ENCODE peak calls at places on chromosomes 2 and 18, in four cellular contexts. F, Z, V and M are unnamed samples.

GRCh38 chr18:12324991-12325725 is 17.1 kb downstream of the TUBB6 start:
- DNase-seq in F (no peak), V (no peak), Z (no peak), M (no peak)

GRCh38 chr2:122635649-122636496 is 880.4 kb downstream of the TSN start:
- DNase-seq in F (no peak), Z (no peak), V (no peak), M (peak)

GRCh38 chr2:25567406-25567805 is 106.0 kb downstream of the DTNB start:
- DNase-seq in V (peak), Z (no peak), F (no peak), M (peak)

GRCh38 chr2:9714630-9715214 is 83.9 kb upstream of the YWHAQ start:
- DNase-seq in F (no peak), V (no peak), Z (no peak), M (no peak)

GRCh38 chr2:86703704-86704370 is 16.3 kb upstream of the RMND5A start:
- DNase-seq in F (no peak), Z (peak), V (peak), M (peak)

GRCh38 chr2:190410171-190410570 is 2.0 kb downstream of the MFSD6 start:
- DNase-seq in F (no peak), Z (no peak), V (no peak), M (no peak)

GRCh38 chr18:28065031-28065792 is 111.7 kb downstream of the CDH2 start:
- DNase-seq in F (no peak), Z (peak), V (peak), M (peak)

GRCh38 chr2:104932243-104932642 is 78.3 kb downstream of the POU3F3 start:
- DNase-seq in Z (no peak), F (no peak), V (no peak), M (no peak)

GRCh38 chr2:72130671-72131360 is 16.8 kb downstream of the CYP26B1 start:
- DNase-seq in V (no peak), F (no peak), Z (no peak), M (no peak)

GRCh38 chr2:43950383-43951008 is 45.3 kb downstream of the LRPPRC start:
- DNase-seq in V (peak), F (no peak), Z (no peak), M (peak)

GRCh38 chr2:178521304-178522150 is 41.3 kb downstream of the PLEKHA3 start:
- DNase-seq in V (no peak), Z (no peak), F (no peak), M (no peak)

GRCh38 chr2:128455710-128456050 is 137.0 kb upstream of the HS6ST1 start:
- DNase-seq in F (no peak), V (no peak), Z (no peak), M (no peak)

GRCh38 chr18:58315041-58315440 is 271.0 kb downstream of the NEDD4L start:
- DNase-seq in Z (no peak), V (no peak), F (no peak), M (peak)

GRCh38 chr2:170396799-170397459 is 219.0 kb downstream of the MYO3B start:
- DNase-seq in V (peak), F (no peak), Z (no peak), M (peak)

GRCh38 chr2:176092270-176093144 is at the start of gene HOXD13:
- DNase-seq in V (no peak), Z (no peak), F (no peak), M (no peak)

GRCh38 chr2:55048925-55049793 is 1.1 kb downstream of the RTN4 start:
- DNase-seq in Z (no peak), V (peak), F (peak), M (peak)

GRCh38 chr2:55049794-55050132 is 488 bp downstream of the RTN4 start:
- DNase-seq in F (no peak), V (no peak), Z (no peak), M (no peak)

GRCh38 chr2:55047677-55048299 is 2.5 kb downstream of the RTN4 start:
- DNase-seq in Z (no peak), V (peak), F (no peak), M (peak)

GRCh38 chr2:55050133-55050994 is at the start of gene RTN4:
- DNase-seq in V (peak), F (peak), Z (peak), M (peak)

GRCh38 chr2:55048514-55048924 is 1.7 kb downstream of the RTN4 start:
- DNase-seq in F (no peak), Z (no peak), V (peak), M (peak)
- TF ChIP-seq CTCF in F (no peak), Z (peak), V (peak), M (peak)

GRCh38 chr2:201406077-201406662 is 45.1 kb downstream of the TRAK2 start:
- DNase-seq in Z (peak), V (peak), F (no peak), M (peak)
- H3K4me3 ChIP-seq in Z (no peak), V (peak), F (peak), M (no peak)

GRCh38 chr18:50289103-50289433 is 1.6 kb upstream of the CXXC1 start:
- DNase-seq in F (no peak), V (no peak), Z (no peak), M (no peak)
- TF ChIP-seq CTCF in F (no peak), V (no peak), Z (no peak), M (no peak)

DNA sequence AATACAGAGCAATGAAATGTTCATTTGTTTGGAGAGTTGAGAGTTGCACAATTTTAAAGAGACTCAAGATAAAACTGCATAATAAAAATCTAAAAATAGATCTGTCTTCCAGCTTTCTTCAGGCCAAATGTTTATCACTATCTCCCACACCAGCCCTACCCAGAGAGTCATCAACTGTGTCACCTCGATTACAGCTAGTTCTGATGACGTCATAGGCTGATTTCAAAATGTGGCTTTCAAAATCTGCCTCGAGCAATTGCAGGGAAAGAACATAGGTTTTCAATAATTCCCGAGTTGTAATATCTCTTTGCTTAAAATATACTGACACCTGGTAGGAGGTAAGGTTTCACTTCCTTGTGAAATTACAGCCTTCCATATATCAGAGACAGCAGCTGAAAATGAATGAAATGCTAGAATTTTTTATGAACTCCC is 677.6 kb upstream of the ID2 start:
- DNase-seq in F (peak), Z (peak), V (peak), M (peak)
- H3K4me3 ChIP-seq in F (peak), Z (no peak), V (no peak), M (no peak)

GRCh38 chr2:50295596-50295995 is 736.3 kb downstream of the NRXN1 start:
- DNase-seq in V (no peak), Z (no peak), F (no peak), M (no peak)

GRCh38 chr2:50290718-50291117 is 741.2 kb downstream of the NRXN1 start:
- DNase-seq in F (no peak), Z (no peak), V (no peak), M (no peak)

DNA sequence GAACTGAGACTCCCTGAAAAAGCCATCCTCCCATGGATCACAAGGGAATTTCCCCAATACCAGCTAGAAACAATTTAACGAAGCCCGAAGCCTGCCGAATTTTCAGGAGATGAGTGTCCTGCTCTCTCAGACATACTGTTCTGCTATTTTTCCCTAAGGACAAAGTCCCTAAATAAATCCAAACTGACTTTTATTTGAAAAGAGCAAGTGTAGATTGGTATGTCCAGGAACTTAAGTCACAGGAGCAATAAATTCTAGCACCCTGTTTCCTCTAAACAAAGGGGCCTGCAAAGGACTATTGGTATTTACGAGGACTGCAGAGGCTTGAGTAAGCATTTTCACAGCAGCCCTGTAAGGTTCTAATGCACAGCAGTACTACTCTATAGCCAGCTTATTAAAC is 740.4 kb downstream of the NRXN1 start:
- DNase-seq in F (no peak), V (no peak), Z (no peak), M (no peak)
- TF ChIP-seq CTCF in F (no peak), V (no peak), Z (no peak), M (no peak)

GRCh38 chr2:158191569-158191968 is 89.9 kb downstream of the UPP2 start:
- DNase-seq in F (no peak), V (peak), Z (no peak), M (no peak)
- H3K4me3 ChIP-seq in F (peak), V (no peak), Z (no peak), M (no peak)

GRCh38 chr2:181947273-181947672 is 38.4 kb upstream of the PPP1R1C start:
- DNase-seq in V (no peak), F (no peak), Z (no peak), M (no peak)
- TF ChIP-seq CTCF in V (no peak), F (no peak), Z (no peak), M (no peak)

DNA sequence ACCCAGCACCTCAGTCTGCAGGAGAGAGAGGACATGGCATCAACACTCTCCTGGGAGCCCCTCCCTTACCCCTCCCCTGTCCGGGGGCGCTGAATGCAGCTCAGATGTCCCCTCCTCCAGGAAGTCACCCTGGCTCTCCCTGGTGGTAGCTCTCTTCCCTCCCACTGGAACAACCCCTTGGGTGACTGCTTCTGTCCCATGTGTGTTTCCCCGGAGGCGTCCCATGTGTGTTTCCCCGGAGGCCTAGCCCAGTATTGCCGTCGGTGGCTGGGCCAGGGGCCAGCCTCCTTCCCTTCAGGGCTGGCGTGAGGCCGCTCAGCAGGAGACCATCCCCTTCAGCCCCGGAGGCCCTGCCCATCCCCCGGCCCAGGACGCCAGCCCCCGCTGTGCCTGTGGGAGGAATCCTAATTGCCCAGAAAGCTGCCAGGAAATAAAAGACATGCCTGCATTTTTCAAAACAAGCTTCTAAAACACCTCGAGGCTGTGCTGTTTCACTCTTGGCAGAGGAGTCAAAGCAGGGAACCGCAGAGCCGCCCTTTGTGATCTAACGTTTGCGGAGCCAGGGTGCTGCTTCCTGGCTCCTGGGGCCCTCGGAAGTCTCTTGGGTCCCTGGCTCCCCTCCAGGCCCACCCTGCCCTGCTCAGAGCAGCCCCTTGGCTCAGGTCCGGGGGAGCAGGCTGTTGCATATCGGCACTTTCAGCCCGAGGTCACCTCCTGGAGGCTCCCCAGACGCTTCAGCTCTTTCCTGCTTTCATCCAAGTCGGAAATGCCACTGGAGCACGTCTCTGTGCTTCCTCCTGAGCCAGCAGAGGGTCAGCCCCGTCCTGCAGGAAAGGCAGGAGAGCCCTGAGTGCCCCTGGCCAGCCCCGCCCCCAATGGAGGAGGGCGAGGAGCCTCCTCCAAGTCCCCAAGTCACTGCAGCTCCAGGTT is 11.4 kb downstream of the SNED1 start:
- DNase-seq in V (peak), Z (peak), F (no peak), M (peak)
- H3K4me3 ChIP-seq in V (peak), Z (peak), F (peak), M (peak)

GRCh38 chr18:56709463-56709862 is 58.3 kb downstream of the WDR7 start:
- DNase-seq in V (peak), Z (peak), F (no peak), M (peak)
- TF ChIP-seq CTCF in V (no peak), Z (no peak), F (no peak), M (peak)

GRCh38 chr2:30208453-30208852 is 22.9 kb upstream of the LBH start:
- DNase-seq in V (peak), F (no peak), Z (peak), M (peak)
- H3K4me3 ChIP-seq in V (no peak), F (no peak), Z (no peak), M (no peak)